ENCODE peak calls at places on chromosomes 3 and 15, in six cellular contexts. P is Peyer's patch, K is testis, V is adrenal gland, Z is neuronal stem cell, N is A549. L is an unnamed sample. For H3K4me1, the result is how much of the 10 kb centered on the place peaks cover.

GRCh38 chr15:95935852-95936251 is 394.6 kb upstream of the NR2F2 start:
- DNase-seq in P (no peak), Z (no peak), V (no peak), N (no peak), K (no peak), L (no peak)

GRCh38 chr15:91535856-91536500 is 317.5 kb upstream of the SLCO3A1 start:
- DNase-seq in V (no peak), N (peak), P (no peak), Z (no peak), K (no peak), L (no peak)

GRCh38 chr3:103796068-103796467 is 1361.3 kb downstream of the ZPLD1 start:
- DNase-seq in K (no peak), N (no peak), P (no peak), V (no peak), Z (no peak), L (no peak)

GRCh38 chr3:113285226-113285625 is 73.9 kb downstream of the BOC start:
- DNase-seq in K (no peak), Z (no peak), P (no peak), V (no peak), N (no peak), L (no peak)

GRCh38 chr3:8237893-8238292 is 263.7 kb upstream of the LMCD1 start:
- DNase-seq in Z (no peak), P (no peak), N (no peak), V (no peak), K (no peak), L (no peak)

GRCh38 chr3:59559721-59560514 is 510.1 kb upstream of the CFAP20DC start:
- DNase-seq in N (peak), V (no peak), K (no peak), Z (no peak), P (no peak), L (no peak)

GRCh38 chr15:44035781-44036699 is 159.0 kb downstream of the FRMD5 start:
- DNase-seq in P (no peak), K (no peak), Z (no peak), N (no peak), V (no peak), L (no peak)

GRCh38 chr3:115512565-115513410 is 110.5 kb upstream of the GAP43 start:
- DNase-seq in Z (peak), V (peak), P (no peak), K (peak), N (peak), L (no peak)

GRCh38 chr3:82410366-82410765 is 648.9 kb upstream of the GBE1 start:
- DNase-seq in N (no peak), P (no peak), Z (no peak), V (no peak), K (no peak), L (no peak)

GRCh38 chr15:45199136-45199810 is 11.5 kb upstream of the SHF start:
- DNase-seq in Z (peak), P (peak), N (peak), V (peak), K (peak), L (peak)

GRCh38 chr3:64740232-64740631 is 52.4 kb upstream of the ADAMTS9 start:
- DNase-seq in V (peak), P (no peak), Z (no peak), N (no peak), K (no peak), L (no peak)

GRCh38 chr15:44010114-44010513 is 183.3 kb downstream of the WDR76 start:
- DNase-seq in N (no peak), Z (no peak), V (no peak), K (no peak), P (no peak), L (no peak)

GRCh38 chr3:165820685-165821123 is 16.5 kb downstream of the BCHE start:
- DNase-seq in N (no peak), Z (no peak), V (no peak), K (no peak), P (no peak), L (no peak)

GRCh38 chr15:48986240-48986639 is 22.5 kb upstream of the SHC4 start:
- DNase-seq in K (no peak), V (no peak), P (no peak), N (no peak), Z (no peak), L (no peak)

GRCh38 chr15:55820043-55820442 is 77.1 kb upstream of the PRTG start:
- DNase-seq in P (no peak), K (no peak), Z (no peak), V (no peak), N (no peak), L (no peak)

GRCh38 chr3:186286114-186286513 is 75.9 kb downstream of the DGKG start:
- DNase-seq in P (no peak), N (no peak), Z (no peak), K (no peak), V (no peak), L (no peak)

GRCh38 chr3:102674284-102674683 is 239.5 kb downstream of the ZPLD1 start:
- DNase-seq in N (no peak), K (no peak), P (no peak), V (no peak), Z (no peak), L (no peak)

GRCh38 chr3:69086133-69086722 is 1.5 kb downstream of the ARL6IP5 start:
- DNase-seq in P (peak), N (peak), V (peak), K (peak), Z (no peak), L (no peak)

GRCh38 chr3:170679190-170679589 is 93.3 kb upstream of the SLC7A14 start:
- DNase-seq in N (no peak), V (no peak), Z (no peak), P (no peak), K (no peak), L (no peak)

DNA sequence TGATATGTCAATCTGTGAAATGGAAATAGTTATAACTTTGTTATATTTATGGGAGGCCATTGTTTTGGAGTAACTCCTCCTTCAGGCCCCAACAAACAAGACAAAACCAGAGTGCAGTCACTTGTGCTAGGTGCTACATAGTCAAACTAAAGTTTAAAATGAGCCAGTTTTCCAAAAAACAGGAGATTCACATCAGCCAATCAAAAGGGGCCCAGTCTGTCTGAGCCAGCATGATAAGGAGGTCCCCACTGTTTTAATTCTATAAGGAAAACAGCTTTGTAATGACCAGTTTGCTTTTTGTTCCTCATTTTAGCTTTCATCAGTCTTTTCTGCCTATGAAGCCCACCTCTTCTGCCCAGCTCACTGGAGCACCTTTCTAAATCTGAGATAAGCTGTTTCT is 94.7 kb upstream of the SLC7A14 start:
- DNase-seq in V (no peak), P (no peak), N (no peak), K (no peak), Z (no peak), L (no peak)
- H3K27ac ChIP-seq in V (no peak), P (no peak), N (no peak), K (no peak), Z (no peak), L (no peak)

GRCh38 chr3:31971607-31972006 is 9.5 kb downstream of the OSBPL10 start:
- DNase-seq in V (no peak), P (no peak), N (no peak), Z (no peak), K (no peak), L (no peak)
- H3K4me3 ChIP-seq in V (no peak), P (no peak), N (no peak), Z (no peak), K (no peak), L (no peak)

DNA sequence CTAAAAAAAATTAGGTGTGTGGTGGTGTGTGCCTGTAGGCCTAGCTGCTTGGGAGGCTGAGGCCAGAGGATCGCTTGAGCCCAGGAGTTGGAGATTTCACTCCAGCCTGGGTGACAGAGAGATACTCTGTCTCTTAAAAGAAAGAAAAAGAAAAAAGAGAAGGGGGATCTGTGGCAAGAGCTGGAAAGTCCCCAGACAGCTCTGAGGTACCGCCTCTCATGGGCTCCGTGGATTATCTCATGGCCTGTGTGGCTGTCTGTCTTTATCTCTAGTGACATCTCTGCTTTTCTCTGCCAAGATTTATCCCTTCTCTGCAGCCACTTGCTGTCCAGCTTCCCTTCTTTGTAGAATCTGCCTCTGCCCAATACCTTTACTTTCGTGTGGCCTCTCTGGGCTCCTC is 5.7 kb downstream of the EXOSC7 start:
- DNase-seq in K (no peak), P (no peak), N (no peak), Z (no peak), V (peak), L (no peak)
- H3K4me1 ChIP-seq in K (under half), P (under half), N (under half), Z (under half), V (under half), L (half or more)

GRCh38 chr3:52452126-52452525 is 1.7 kb downstream of the TNNC1 start:
- DNase-seq in N (no peak), K (no peak), P (no peak), V (no peak), Z (no peak), L (no peak)

GRCh38 chr3:52447512-52448355 is 2.8 kb upstream of the SEMA3G start:
- DNase-seq in V (no peak), P (no peak), N (no peak), K (no peak), Z (no peak), L (no peak)

GRCh38 chr3:52451237-52452083 is 2.4 kb downstream of the TNNC1 start:
- DNase-seq in N (no peak), P (no peak), K (no peak), Z (no peak), V (no peak), L (no peak)

GRCh38 chr3:52452570-52453221 is 1.1 kb downstream of the TNNC1 start:
- DNase-seq in N (no peak), K (no peak), V (no peak), P (peak), Z (no peak), L (no peak)

DNA sequence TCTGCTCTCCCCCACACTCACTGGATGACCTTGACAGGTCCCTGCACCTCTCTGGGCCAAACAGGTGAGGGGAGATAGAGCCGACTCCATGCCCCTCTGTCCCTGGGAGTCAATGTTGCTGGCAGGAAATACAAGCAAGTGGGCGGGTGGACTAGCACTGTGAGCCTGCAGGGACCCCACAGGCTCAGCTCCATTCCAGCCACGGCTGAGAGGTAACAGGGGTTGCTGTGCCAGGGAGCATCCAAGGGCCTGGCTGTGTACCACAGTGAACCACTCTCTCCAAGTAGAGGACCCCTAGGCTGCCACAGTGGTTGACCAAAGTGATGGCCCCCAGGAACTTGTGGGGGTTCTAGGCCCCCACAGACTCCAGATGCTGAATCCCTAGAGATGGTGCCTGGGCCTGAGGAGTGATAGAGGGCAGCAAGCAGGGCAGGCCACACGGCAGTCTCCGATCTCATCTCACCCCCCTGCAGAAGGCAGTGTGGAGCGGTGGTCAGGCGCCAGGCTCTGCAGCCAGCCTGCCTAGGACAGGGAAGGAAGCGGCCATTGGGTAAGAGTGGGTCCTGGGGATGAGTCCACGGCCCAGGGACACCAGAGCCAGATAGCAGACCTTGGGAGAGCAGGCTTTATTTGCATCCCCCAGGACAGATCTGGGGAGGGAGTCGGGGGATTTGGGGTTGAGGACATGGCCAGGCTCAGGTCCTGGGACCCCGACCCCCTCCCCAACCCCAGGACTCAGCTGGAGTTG is 3.2 kb downstream of the TNNC1 start:
- DNase-seq in Z (no peak), V (no peak), K (no peak), P (no peak), N (no peak), L (no peak)
- H3K27ac ChIP-seq in Z (no peak), V (peak), K (no peak), P (no peak), N (peak), L (no peak)

GRCh38 chr15:68558318-68559305 is 20.2 kb upstream of the CORO2B start:
- DNase-seq in Z (no peak), K (no peak), P (peak), N (no peak), V (no peak), L (no peak)
- H3K4me3 ChIP-seq in Z (no peak), K (peak), P (no peak), N (no peak), V (no peak), L (no peak)

GRCh38 chr3:191869738-191870418 is 408.9 kb downstream of the PYDC2 start:
- DNase-seq in Z (no peak), V (no peak), N (no peak), K (no peak), P (no peak), L (no peak)
- H3K4me1 ChIP-seq in Z (under half), V (under half), N (under half), K (under half), P (under half), L (under half)

DNA sequence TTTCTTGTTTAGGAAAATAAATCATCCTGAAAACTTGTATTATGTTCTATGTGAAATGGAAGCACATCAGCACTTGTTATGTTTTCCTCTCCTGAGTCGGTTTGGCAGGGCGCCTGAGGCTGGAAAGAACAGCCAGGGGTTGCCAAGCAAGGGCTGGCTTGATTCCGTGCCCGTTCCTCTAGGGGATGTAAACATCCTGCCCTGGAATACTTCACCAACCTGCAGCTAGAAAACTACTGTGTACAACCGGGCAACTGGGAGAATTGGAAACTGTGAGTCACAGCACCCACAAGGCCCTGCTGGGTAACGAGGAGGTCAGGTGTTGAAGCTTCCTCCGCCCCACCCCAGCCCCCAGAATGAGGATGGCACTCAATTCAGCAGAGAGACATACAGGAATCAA is 67.1 kb downstream of the EIF4E3 start:
- DNase-seq in V (peak), Z (no peak), K (peak), N (peak), P (no peak), L (no peak)
- H3K27ac ChIP-seq in V (peak), Z (no peak), K (no peak), N (no peak), P (no peak), L (no peak)